ENCODE peak calls at places on chromosomes 6 and 20, in five cellular contexts. L is neuronal stem cell, X is iPS-NIHi11, O is endothelial cell, N is neural crest cell. D is an unnamed sample.

GRCh38 chr20:9660236-9660868 is 146.0 kb downstream of the LAMP5 start:
- DNase-seq in O (peak), L (peak), N (peak), X (peak), D (no peak)

GRCh38 chr20:44615169-44615791 is 32.9 kb downstream of the PKIG start:
- DNase-seq in X (peak), L (no peak), N (no peak), O (no peak), D (no peak)

GRCh38 chr6:9516207-9516606 is 898.7 kb downstream of the TFAP2A start:
- DNase-seq in X (peak), O (no peak), L (peak), N (no peak), D (no peak)

GRCh38 chr6:170114187-170114945 is 176.5 kb downstream of the DLL1 start:
- DNase-seq in O (no peak), L (no peak), N (no peak), X (no peak), D (no peak)

GRCh38 chr20:13105864-13106457 is 97.2 kb downstream of the SPTLC3 start:
- DNase-seq in N (no peak), X (no peak), O (no peak), L (no peak), D (peak)

GRCh38 chr20:52958206-52958605 is 14.0 kb upstream of the TSHZ2 start:
- DNase-seq in X (no peak), N (no peak), L (no peak), O (no peak), D (no peak)

GRCh38 chr6:44061375-44062104 is 65.7 kb downstream of the MRPL14 start:
- DNase-seq in L (no peak), X (no peak), O (no peak), N (no peak), D (no peak)

GRCh38 chr6:170139531-170139930 is 151.3 kb downstream of the DLL1 start:
- DNase-seq in N (no peak), L (no peak), O (no peak), X (no peak), D (no peak)

GRCh38 chr6:156862711-156863110 is 85.5 kb downstream of the ARID1B start:
- DNase-seq in N (no peak), O (no peak), X (no peak), L (no peak), D (no peak)

GRCh38 chr6:95431637-95432228 is 145.6 kb upstream of the MANEA start:
- DNase-seq in L (peak), O (peak), X (peak), N (peak), D (no peak)

GRCh38 chr6:125872259-125872921 is 81.6 kb downstream of the NCOA7 start:
- DNase-seq in L (no peak), N (no peak), O (no peak), X (no peak), D (no peak)

GRCh38 chr6:12150812-12151432 is 138.8 kb downstream of the HIVEP1 start:
- DNase-seq in N (no peak), X (peak), L (no peak), O (peak), D (no peak)

D was measured in AG09319.